ENCODE peak calls at places on chromosomes 11 and 22, in eight cellular contexts. W is CD4-positive, CD25-positive, alpha-beta regulatory T cell; V is SW480; D is epithelial cell of esophagus; O is neural progenitor cell; U is astrocyte of the spinal cord; H is AG08396; X is COR-L47. J is an unnamed sample.

GRCh38 chr11:68963779-68964178 is 17.0 kb downstream of the MRGPRD start:
- DNase-seq in W (no peak), D (peak), H (peak), V (no peak), X (no peak), O (no peak), U (no peak), J (no peak)

GRCh38 chr11:81673001-81673400 is 1060.7 kb downstream of the FAM181B start:
- DNase-seq in U (peak), H (no peak), O (no peak), D (peak), W (no peak), X (no peak), V (no peak), J (no peak)

GRCh38 chr11:824292-824880 is 3.3 kb upstream of the CRACR2B start:
- DNase-seq in D (no peak), X (no peak), H (no peak), V (no peak), O (no peak), W (no peak), U (no peak), J (no peak)

GRCh38 chr11:2667940-2668339 is 31.9 kb downstream of the KCNQ1OT1 start:
- DNase-seq in V (no peak), U (no peak), W (no peak), X (no peak), D (no peak), O (no peak), H (no peak), J (no peak)

GRCh38 chr22:19714320-19715252 is at the start of gene SEPTIN5:
- DNase-seq in D (no peak), X (no peak), V (no peak), H (peak), U (no peak), W (no peak), O (peak), J (no peak)

GRCh38 chr11:2791521-2792375 is 92.0 kb upstream of the KCNQ1OT1 start:
- DNase-seq in X (peak), U (no peak), O (no peak), D (no peak), W (peak), V (no peak), H (no peak), J (no peak)

GRCh38 chr11:117828641-117829368 is 4.3 kb upstream of the FXYD2 start:
- DNase-seq in X (no peak), U (peak), V (peak), O (no peak), D (peak), H (peak), W (peak), J (peak)

GRCh38 chr11:95461348-95461747 is 230.3 kb upstream of the SESN3 start:
- DNase-seq in X (no peak), D (no peak), U (no peak), W (no peak), H (no peak), V (no peak), O (no peak), J (no peak)

GRCh38 chr11:19050281-19050680 is 10.2 kb downstream of the MRGPRX2 start:
- DNase-seq in V (no peak), X (no peak), H (no peak), O (no peak), D (no peak), U (no peak), W (no peak), J (no peak)

GRCh38 chr11:61893981-61894380 is 2.6 kb upstream of the FADS3 start:
- DNase-seq in H (peak), V (no peak), D (no peak), W (no peak), O (no peak), U (peak), X (no peak), J (peak)

GRCh38 chr11:8933931-8934330 is 1.2 kb upstream of the C11orf16 start:
- DNase-seq in V (no peak), U (no peak), H (no peak), D (no peak), X (no peak), W (no peak), O (peak), J (no peak)

GRCh38 chr11:133803026-133803425 is 42.3 kb downstream of the SPATA19 start:
- DNase-seq in X (no peak), D (no peak), V (no peak), W (no peak), U (no peak), O (no peak), H (no peak), J (no peak)

GRCh38 chr22:41589260-41589600 is 410 bp downstream of the PMM1 start:
- DNase-seq in V (no peak), X (no peak), D (no peak), W (no peak), U (no peak), H (no peak), O (peak), J (no peak)

GRCh38 chr11:40338062-40338461 is 1121.4 kb downstream of the LRRC4C start:
- DNase-seq in X (no peak), W (no peak), D (no peak), H (no peak), U (no peak), V (no peak), O (no peak), J (no peak)

GRCh38 chr11:64358907-64359711 is at the start of gene RPS6KA4:
- DNase-seq in O (peak), X (peak), D (peak), U (peak), W (peak), H (peak), V (peak), J (peak)

GRCh38 chr11:66904055-66904454 is 47.2 kb downstream of the LRFN4 start:
- DNase-seq in X (no peak), H (no peak), O (no peak), W (no peak), U (no peak), D (peak), V (no peak), J (no peak)